ENCODE peak calls at places on chromosomes 4 and X, in five cellular contexts. X is AG04449, H is LNCaP clone FGC, A is suprapubic skin, N is natural killer cell. G is an unnamed sample.

GRCh38 chrX:132592880-132593279 is 104.0 kb upstream of the MBNL3 start:
- DNase-seq in H (no peak), N (no peak), A (no peak), X (no peak), G (no peak)

GRCh38 chrX:80022363-80023031 is 7.9 kb downstream of the TBX22 start:
- DNase-seq in A (no peak), N (no peak), X (no peak), H (no peak), G (no peak)

GRCh38 chr4:14265651-14266050 is 638.1 kb upstream of the BOD1L1 start:
- DNase-seq in H (no peak), X (no peak), A (no peak), N (no peak), G (no peak)

GRCh38 chr4:47933798-47934197 is 19.4 kb upstream of the NFXL1 start:
- DNase-seq in A (no peak), X (no peak), N (no peak), H (no peak), G (no peak)

GRCh38 chr4:144646523-144647094 is 653 bp downstream of the HHIP start:
- DNase-seq in N (no peak), A (no peak), X (no peak), H (no peak), G (no peak)

GRCh38 chr4:3355266-3355748 is 62.5 kb downstream of the RGS12 start:
- DNase-seq in N (no peak), H (no peak), A (peak), X (no peak), G (no peak)

GRCh38 chr4:53614616-53615015 is 23.3 kb upstream of the LNX1 start:
- DNase-seq in N (no peak), H (no peak), X (no peak), A (no peak), G (no peak)

GRCh38 chr4:99915449-99915848 is 21.2 kb upstream of the LAMTOR3 start:
- DNase-seq in H (no peak), A (no peak), X (no peak), N (no peak), G (no peak)

GRCh38 chr4:183335369-183335940 is 13.2 kb upstream of the CLDN24 start:
- DNase-seq in N (no peak), A (peak), X (peak), H (no peak), G (peak)

GRCh38 chrX:124641737-124642491 is 295.6 kb downstream of the SH2D1A start:
- DNase-seq in X (no peak), N (peak), A (no peak), H (no peak), G (no peak)

GRCh38 chr4:185817403-185817818 is 5.4 kb upstream of the SORBS2 start:
- DNase-seq in N (no peak), A (no peak), H (peak), X (no peak), G (no peak)

GRCh38 chrX:96435636-96436035 is 249.0 kb upstream of the DIAPH2 start:
- DNase-seq in X (no peak), N (no peak), A (no peak), H (no peak), G (no peak)

GRCh38 chr4:4637710-4638109 is 95.9 kb upstream of the STX18 start:
- DNase-seq in A (no peak), N (no peak), X (no peak), H (no peak), G (no peak)

GRCh38 chrX:154719132-154719675 is 31.7 kb downstream of the GAB3 start:
- DNase-seq in X (no peak), H (no peak), A (no peak), N (no peak), G (no peak)

GRCh38 chrX:132636080-132636479 is 147.2 kb upstream of the MBNL3 start:
- DNase-seq in N (no peak), X (no peak), H (no peak), A (no peak), G (no peak)

GRCh38 chr4:168587326-168588125 is 90.7 kb downstream of the PALLD start:
- DNase-seq in H (peak), N (no peak), A (no peak), X (no peak), G (peak)

GRCh38 chr4:187363453-187363852 is 632.1 kb upstream of the ZFP42 start:
- DNase-seq in X (no peak), N (no peak), H (no peak), A (no peak), G (no peak)

GRCh38 chr4:147138171-147138570 is 192.5 kb upstream of the TTC29 start:
- DNase-seq in A (no peak), X (no peak), H (no peak), N (no peak), G (no peak)

GRCh38 chr4:113769744-113770143 is 8.2 kb upstream of the CAMK2D start:
- DNase-seq in X (no peak), A (no peak), H (no peak), N (no peak), G (no peak)

GRCh38 chr4:169345207-169345788 is 74.5 kb upstream of the SH3RF1 start:
- DNase-seq in H (no peak), N (no peak), X (no peak), A (no peak), G (peak)

GRCh38 chr4:76943129-76943620 is 6.4 kb upstream of the SEPTIN11 start:
- DNase-seq in N (no peak), A (no peak), H (no peak), X (peak), G (peak)

GRCh38 chrX:24167719-24168472 is 18.4 kb downstream of the ZFX start:
- DNase-seq in H (no peak), A (no peak), X (no peak), N (no peak), G (no peak)

GRCh38 chr4:119540249-119540648 is 88.4 kb downstream of the PDE5A start:
- DNase-seq in A (no peak), H (no peak), N (no peak), X (no peak), G (no peak)

GRCh38 chr4:25500626-25501318 is 123.7 kb downstream of the ANAPC4 start:
- DNase-seq in H (no peak), N (no peak), X (no peak), A (no peak), G (no peak)

GRCh38 chr4:183955666-183956065 is 50.6 kb downstream of the STOX2 start:
- DNase-seq in A (no peak), N (no peak), X (no peak), H (no peak), G (no peak)

GRCh38 chr4:107115185-107115847 is 79.2 kb upstream of the DKK2 start:
- DNase-seq in N (no peak), H (no peak), A (no peak), X (no peak), G (no peak)

GRCh38 chr4:157918036-157918832 is 254.6 kb downstream of the GASK1B start:
- DNase-seq in N (no peak), X (no peak), H (no peak), A (no peak), G (no peak)

GRCh38 chrX:123489011-123489410 is 243.8 kb downstream of the THOC2 start:
- DNase-seq in H (no peak), X (no peak), A (no peak), N (no peak), G (no peak)

GRCh38 chrX:132216806-132217202 is 2.4 kb downstream of the RAP2C start:
- DNase-seq in N (no peak), A (no peak), X (no peak), H (no peak), G (no peak)

GRCh38 chr4:173281420-173282333 is 52.5 kb downstream of the HMGB2 start:
- DNase-seq in N (no peak), A (no peak), H (no peak), X (no peak), G (no peak)

GRCh38 chr4:167218022-167218608 is 16.2 kb downstream of the SPOCK3 start:
- DNase-seq in X (no peak), A (no peak), N (no peak), H (peak), G (no peak)

GRCh38 chrX:1713296-1713695 is 98.4 kb downstream of the ASMT start:
- DNase-seq in A (no peak), N (no peak), H (no peak), X (no peak), G (no peak)

GRCh38 chrX:1720826-1721225 is 106.0 kb downstream of the ASMT start:
- DNase-seq in A (no peak), X (no peak), H (no peak), N (no peak), G (no peak)

GRCh38 chrX:1717326-1717725 is 102.5 kb downstream of the ASMT start:
- DNase-seq in H (no peak), A (no peak), X (no peak), N (no peak), G (no peak)

DNA sequence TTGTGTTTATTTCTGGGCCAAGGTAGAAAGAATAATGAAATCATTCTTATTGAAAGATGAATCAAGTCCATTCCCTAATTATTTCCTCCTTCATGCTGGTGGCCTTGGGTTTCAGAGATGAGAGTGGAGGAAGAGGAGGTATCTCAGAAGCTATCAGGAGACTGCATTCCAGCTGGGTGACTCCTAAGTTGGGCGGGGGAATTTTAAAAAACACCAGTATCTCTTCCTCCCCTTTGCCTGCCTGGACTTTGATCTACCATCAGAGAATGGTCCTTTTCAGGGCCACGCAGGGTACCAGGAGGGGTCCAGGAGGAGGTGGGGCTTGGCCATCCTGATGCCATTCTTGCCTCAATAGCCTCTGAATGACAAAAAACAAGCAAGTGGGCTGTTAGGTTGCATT is 104.4 kb downstream of the ASMT start:
- DNase-seq in X (no peak), N (no peak), H (no peak), A (no peak), G (no peak)
- TF ChIP-seq CTCF in X (no peak), N (no peak), H (no peak), A (no peak), G (no peak)

GRCh38 chrX:87338510-87338909 is 179.1 kb upstream of the KLHL4 start:
- DNase-seq in X (no peak), A (no peak), N (no peak), H (peak), G (no peak)

DNA sequence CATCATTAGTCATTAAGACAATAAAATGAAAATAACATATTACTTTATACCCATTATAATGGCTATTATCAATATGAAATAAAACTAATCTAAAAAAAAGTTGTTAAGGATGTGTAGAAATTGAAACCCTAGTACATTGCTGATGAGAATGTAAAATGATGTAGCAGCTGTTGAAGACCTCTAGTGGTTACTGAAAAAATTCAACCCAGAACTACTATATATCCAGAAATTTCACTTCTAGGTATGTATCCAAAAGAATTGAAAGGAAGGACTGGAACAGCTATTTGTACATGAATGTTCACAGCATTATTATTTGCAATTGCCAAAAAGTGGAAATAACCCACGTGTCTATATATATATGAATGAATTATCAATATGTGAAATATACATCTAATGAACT is 180.3 kb upstream of the KLHL4 start:
- DNase-seq in H (no peak), N (no peak), A (no peak), X (no peak), G (no peak)
- TF ChIP-seq CTCF in H (no peak), N (no peak), A (no peak), X (no peak), G (no peak)

GRCh38 chr4:70313736-70314135 is 21.0 kb upstream of the CABS1 start:
- DNase-seq in X (no peak), H (no peak), A (no peak), N (no peak), G (no peak)

GRCh38 chr4:70315928-70316327 is 18.9 kb upstream of the CABS1 start:
- DNase-seq in A (no peak), H (no peak), X (no peak), N (no peak), G (no peak)
- TF ChIP-seq CTCF in A (no peak), H (peak), X (no peak), N (no peak), G (no peak)

GRCh38 chr4:84582988-84583870 is at the start of gene CDS1:
- DNase-seq in N (no peak), H (peak), A (peak), X (no peak), G (no peak)

GRCh38 chr4:84585276-84585675 is 2.3 kb downstream of the CDS1 start:
- DNase-seq in A (no peak), X (no peak), N (no peak), H (no peak), G (no peak)

GRCh38 chr4:84579410-84579791 is 3.5 kb upstream of the CDS1 start:
- DNase-seq in H (no peak), X (no peak), N (no peak), A (no peak), G (no peak)

GRCh38 chr4:84582302-84582987 is 482 bp upstream of the CDS1 start:
- DNase-seq in H (peak), A (peak), X (no peak), N (peak), G (peak)

DNA sequence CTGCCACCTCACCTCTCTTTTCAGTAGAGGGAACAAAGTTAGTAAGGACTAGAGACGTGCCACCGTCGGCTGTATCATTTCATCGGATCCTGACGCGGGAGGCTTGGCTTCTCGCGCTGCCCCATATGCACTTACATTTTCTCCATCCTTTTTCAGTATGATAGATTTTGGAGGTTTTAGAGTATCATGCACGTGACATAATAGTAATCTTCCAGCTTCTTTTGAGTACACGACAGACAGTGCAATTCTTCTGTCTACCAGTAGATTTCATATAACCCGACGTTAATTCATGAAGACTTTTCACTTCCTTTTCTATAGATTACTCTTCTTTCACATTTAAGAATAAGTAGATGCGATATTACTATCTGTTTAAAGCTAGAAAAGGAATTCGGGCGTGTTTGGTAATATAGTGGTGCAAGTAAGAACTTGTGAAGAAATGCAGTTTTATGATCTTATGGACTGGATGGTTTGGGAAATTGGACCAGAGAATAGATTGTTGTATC is 995 bp downstream of the CDS1 start:
- DNase-seq in N (no peak), X (no peak), H (no peak), A (no peak), G (no peak)
- TF ChIP-seq CTCF in N (no peak), X (no peak), H (no peak), A (no peak), G (no peak)

GRCh38 chr4:86652332-86652932 is 58.3 kb downstream of the PTPN13 start:
- DNase-seq in H (no peak), N (no peak), A (no peak), X (no peak), G (no peak)

GRCh38 chr4:86657382-86657781 is 63.3 kb downstream of the PTPN13 start:
- DNase-seq in A (no peak), H (no peak), N (no peak), X (no peak), G (no peak)

GRCh38 chr4:86657910-86658309 is 63.8 kb downstream of the PTPN13 start:
- DNase-seq in X (no peak), A (no peak), N (no peak), H (no peak), G (no peak)

GRCh38 chr4:86653237-86653865 is 59.2 kb downstream of the PTPN13 start:
- DNase-seq in X (no peak), A (no peak), N (no peak), H (no peak), G (no peak)
- TF ChIP-seq CTCF in X (no peak), A (no peak), N (no peak), H (peak), G (peak)

GRCh38 chrX:51899741-51900140 is 6.3 kb downstream of the MAGED1 start:
- DNase-seq in A (no peak), N (no peak), X (peak), H (no peak), G (no peak)
- TF ChIP-seq CTCF in A (no peak), N (no peak), X (no peak), H (no peak), G (no peak)

DNA sequence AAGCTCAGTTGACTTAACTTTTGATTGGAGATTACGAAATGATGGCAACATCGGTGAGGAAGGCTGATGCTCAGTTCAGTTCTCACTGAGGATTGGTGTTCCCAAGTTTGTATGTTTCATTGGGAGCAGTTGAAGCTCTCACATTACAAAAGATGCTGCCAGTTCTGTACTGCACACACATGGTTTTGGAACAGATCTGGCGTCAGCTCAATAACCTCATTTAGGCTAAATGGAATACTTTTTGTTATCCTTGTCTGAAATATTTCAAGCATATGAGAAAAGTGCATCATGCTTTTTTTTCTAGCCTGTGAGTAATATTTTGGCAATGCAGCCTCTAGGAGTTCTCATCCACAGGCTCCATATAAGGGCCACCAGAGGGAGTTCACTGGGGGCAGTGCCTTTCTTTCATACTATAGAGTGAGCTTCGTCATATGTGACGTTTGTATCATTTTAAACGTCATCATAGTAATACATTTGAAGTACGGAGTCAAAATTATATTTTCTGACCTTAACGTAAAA is 4.1 kb downstream of the ENPEP start:
- DNase-seq in A (no peak), H (no peak), X (peak), N (no peak), G (no peak)
- TF ChIP-seq CTCF in A (no peak), H (no peak), X (peak), N (no peak), G (no peak)

DNA sequence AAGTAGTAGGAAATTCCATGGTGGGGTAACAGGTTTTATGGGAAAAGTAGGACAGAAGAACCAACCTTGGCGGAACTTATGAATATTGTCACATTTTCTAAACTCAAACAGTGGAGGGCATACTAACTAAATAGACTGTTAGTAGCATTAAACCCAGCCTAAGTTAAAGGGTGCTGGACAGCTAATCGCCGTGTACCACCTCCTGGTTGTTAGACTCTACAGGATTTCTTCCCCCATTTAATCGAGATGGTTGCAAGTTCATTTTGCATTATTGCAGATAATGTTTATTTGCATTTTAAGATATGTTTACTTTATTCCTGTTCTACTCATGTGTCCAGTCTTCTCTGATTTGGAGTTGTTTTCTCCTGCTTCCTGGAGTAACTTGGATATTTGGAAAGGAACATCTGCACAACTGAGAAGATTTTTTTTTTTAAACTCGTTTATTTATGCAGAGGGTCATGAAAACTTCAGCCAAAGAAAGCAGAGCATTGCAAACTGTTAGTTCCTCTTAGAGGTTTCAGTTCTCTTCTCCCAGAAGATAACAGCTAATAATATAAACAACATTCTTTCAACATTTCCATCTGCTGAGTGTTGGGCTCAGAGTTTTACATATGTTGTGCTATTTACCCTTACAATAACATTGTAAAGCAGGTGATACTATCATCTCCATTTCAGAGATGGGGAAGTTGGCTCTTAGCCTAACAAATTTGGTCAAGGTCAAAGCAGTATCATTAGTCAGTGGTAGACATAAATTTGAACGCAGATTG is 51.5 kb upstream of the TBC1D9 start:
- DNase-seq in H (no peak), N (no peak), A (no peak), X (peak), G (no peak)
- TF ChIP-seq CTCF in H (no peak), N (no peak), A (no peak), X (no peak), G (no peak)

G was measured in keratinocyte.